ENCODE peak calls at places on chromosomes 13 and 19, in five cellular contexts. F is GM23248, Z is neural progenitor cell, G is GM23338, P is fibroblast of lung. M is an unnamed sample.
A peak's percentile ranks its signal among the peaks of the same experiment; 100 is the strongest.

GRCh38 chr19:14059093-14059480 is 2.8 kb downstream of the PALM3 start:
- DNase-seq in G (peak; percentile 83), Z (peak; percentile 56), F (no peak), P (no peak), M (peak; percentile 34)

GRCh38 chr19:50489461-50490011 is 12.9 kb upstream of the GARIN5A start:
- DNase-seq in P (no peak), F (no peak), G (no peak), Z (no peak), M (no peak)

GRCh38 chr19:10011974-10012373 is 1.3 kb upstream of the RDH8 start:
- DNase-seq in Z (no peak), P (no peak), G (no peak), F (no peak), M (no peak)

GRCh38 chr13:50531917-50532899 is 311.3 kb downstream of the DLEU7 start:
- DNase-seq in G (no peak), Z (no peak), F (peak; percentile 59), P (peak; percentile 53), M (peak; percentile 42)

GRCh38 chr19:36797786-36798108 is 25.1 kb upstream of the ZNF850 start:
- DNase-seq in Z (no peak), F (no peak), G (peak; percentile 81), P (no peak), M (no peak)

GRCh38 chr13:109577191-109577700 is 209.1 kb downstream of the IRS2 start:
- DNase-seq in Z (no peak), G (no peak), F (no peak), P (no peak), M (no peak)

GRCh38 chr13:51902776-51903175 is 41.0 kb downstream of the CCDC70 start:
- DNase-seq in P (no peak), F (no peak), G (no peak), Z (no peak), M (no peak)

GRCh38 chr19:52896431-52897148 is 845 bp downstream of the ZNF320 start:
- DNase-seq in Z (peak; percentile 41), P (peak; percentile 26), F (peak; percentile 65), G (peak; percentile 47), M (peak; percentile 2)

GRCh38 chr19:4653793-4654436 is 14.6 kb downstream of the TNFAIP8L1 start:
- DNase-seq in Z (no peak), F (no peak), G (no peak), P (no peak), M (no peak)
- H3K36me3 ChIP-seq in Z (no peaks in the 10 kb centered on the region), F (peaks cover 3% of the 10 kb centered on the region), G (peaks cover 2% of the 10 kb centered on the region), P (peaks cover 21% of the 10 kb centered on the region), M (peaks cover 37% of the 10 kb centered on the region)

GRCh38 chr13:29832899-29833298 is 17.5 kb downstream of the UBL3 start:
- DNase-seq in G (no peak), P (no peak), Z (no peak), F (no peak), M (no peak)

GRCh38 chr13:29835280-29836061 is 14.9 kb downstream of the UBL3 start:
- DNase-seq in P (no peak), Z (no peak), G (peak; percentile 57), F (no peak), M (no peak)

GRCh38 chr13:29830000-29830399 is 20.4 kb downstream of the UBL3 start:
- DNase-seq in Z (no peak), G (no peak), F (no peak), P (no peak), M (no peak)
- TF ChIP-seq EZH2 in Z (no peak), G (no peak), F (no peak), P (no peak), M (no peak)

GRCh38 chr19:39356647-39357046 is 14.4 kb downstream of the SAMD4B start:
- DNase-seq in G (no peak), P (no peak), Z (no peak), F (no peak), M (no peak)

GRCh38 chr19:39355253-39355652 is 13.0 kb downstream of the SAMD4B start:
- DNase-seq in F (no peak), Z (no peak), G (no peak), P (no peak), M (no peak)

GRCh38 chr19:39352549-39353285 is 10.5 kb downstream of the SAMD4B start:
- DNase-seq in G (no peak), Z (no peak), F (peak; percentile 63), P (no peak), M (no peak)

GRCh38 chr19:39359026-39359425 is 16.8 kb downstream of the SAMD4B start:
- DNase-seq in P (no peak), F (no peak), G (no peak), Z (no peak), M (no peak)

GRCh38 chr19:39356073-39356472 is 13.9 kb downstream of the SAMD4B start:
- DNase-seq in Z (no peak), F (no peak), P (no peak), G (no peak), M (no peak)
- H3K36me3 ChIP-seq in Z (peaks cover 4% of the 10 kb centered on the region), F (peaks cover 52% of the 10 kb centered on the region), P (peaks cover 34% of the 10 kb centered on the region), G (peaks cover 44% of the 10 kb centered on the region), M (peaks cover 89% of the 10 kb centered on the region)

GRCh38 chr19:3216874-3217273 is 7.6 kb upstream of the CELF5 start:
- DNase-seq in G (no peak), P (no peak), Z (no peak), F (no peak), M (no peak)

GRCh38 chr19:3222709-3223108 is 1.8 kb upstream of the CELF5 start:
- DNase-seq in Z (no peak), F (no peak), G (no peak), P (no peak), M (no peak)

GRCh38 chr19:3218037-3218661 is 6.3 kb upstream of the CELF5 start:
- DNase-seq in G (no peak), Z (no peak), F (no peak), P (no peak), M (no peak)

GRCh38 chr19:3224346-3225325 is at the start of gene CELF5:
- DNase-seq in Z (peak; percentile 91), F (peak; percentile 73), P (no peak), G (peak; percentile 75), M (peak; percentile 73)

GRCh38 chr19:3220576-3220975 is 3.9 kb upstream of the CELF5 start:
- DNase-seq in Z (no peak), P (no peak), F (no peak), G (no peak), M (no peak)
- TF ChIP-seq EZH2 in Z (no peak), P (no peak), F (no peak), G (no peak), M (no peak)

DNA sequence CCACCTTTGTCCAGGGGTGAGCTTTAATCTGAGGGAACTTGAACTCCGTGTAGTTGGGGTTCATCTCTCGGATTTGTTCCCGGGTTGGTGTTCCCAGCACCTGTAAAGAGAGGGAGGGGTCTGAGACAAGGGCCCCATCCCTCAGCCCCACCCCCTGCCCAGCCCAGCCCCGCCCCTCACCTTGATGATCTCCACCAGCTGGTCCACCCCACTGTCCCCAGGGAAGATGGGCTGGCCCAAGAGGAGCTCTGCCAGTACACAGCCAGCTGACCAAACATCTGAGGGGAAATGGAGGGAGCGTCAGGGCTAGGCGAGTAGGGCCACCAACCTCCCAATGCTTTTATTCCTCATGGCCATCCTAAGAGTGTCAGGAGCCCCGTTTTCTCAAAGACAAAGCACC is 9.3 kb downstream of the GSK3A start:
- DNase-seq in G (no peak), F (no peak), P (no peak), Z (no peak), M (no peak)
- H3K36me3 ChIP-seq in G (no peaks in the 10 kb centered on the region), F (peaks cover 18% of the 10 kb centered on the region), P (peaks cover 47% of the 10 kb centered on the region), Z (no peaks in the 10 kb centered on the region), M (peaks cover 78% of the 10 kb centered on the region)

M was measured in A673.